ENCODE peak calls at places on chromosomes 3 and 15, in four cellular contexts. Z, C, Y and S are unnamed samples.

GRCh38 chr3:88589131-88589530 is 439.4 kb downstream of the C3orf38 start:
- DNase-seq in Z (no peak), C (no peak), Y (no peak), S (no peak)

GRCh38 chr15:77436822-77437221 is 16.1 kb downstream of the HMG20A start:
- DNase-seq in Z (no peak), C (no peak), Y (no peak), S (no peak)

GRCh38 chr15:66772967-66773873 is 71.2 kb downstream of the SMAD6 start:
- DNase-seq in Z (no peak), C (peak), Y (no peak), S (no peak)

GRCh38 chr15:66142341-66142740 is 111.2 kb downstream of the MEGF11 start:
- DNase-seq in Z (no peak), C (no peak), Y (no peak), S (no peak)

GRCh38 chr3:130939753-130940152 is 45.9 kb downstream of the ATP2C1 start:
- DNase-seq in Z (no peak), C (no peak), Y (no peak), S (no peak)

GRCh38 chr3:71681224-71681668 is 44.0 kb downstream of the EIF4E3 start:
- DNase-seq in Z (peak), C (no peak), Y (peak), S (peak)

GRCh38 chr3:170563712-170564423 is 22.0 kb downstream of the SLC7A14 start:
- DNase-seq in Z (no peak), C (peak), Y (peak), S (no peak)

GRCh38 chr15:77840962-77841361 is 208.2 kb upstream of the LINGO1 start:
- DNase-seq in Z (no peak), C (peak), Y (peak), S (no peak)

GRCh38 chr15:62711691-62712454 is 330.7 kb upstream of the TPM1 start:
- DNase-seq in Z (no peak), C (no peak), Y (no peak), S (no peak)

GRCh38 chr3:105580551-105580950 is 213.8 kb downstream of the ALCAM start:
- DNase-seq in Z (no peak), C (no peak), Y (no peak), S (no peak)

GRCh38 chr15:101533371-101534140 is 44.0 kb upstream of the PCSK6 start:
- DNase-seq in Z (no peak), C (no peak), Y (no peak), S (no peak)

GRCh38 chr15:91593081-91593480 is 260.4 kb upstream of the SLCO3A1 start:
- DNase-seq in Z (no peak), C (no peak), Y (no peak), S (no peak)

GRCh38 chr3:189967254-189967865 is 153.3 kb downstream of the P3H2 start:
- DNase-seq in Z (no peak), C (peak), Y (no peak), S (no peak)

GRCh38 chr3:137110392-137110996 is 152.7 kb downstream of the IL20RB start:
- DNase-seq in Z (no peak), C (peak), Y (peak), S (no peak)

GRCh38 chr3:145692751-145693150 is 468.2 kb downstream of the PLOD2 start:
- DNase-seq in Z (no peak), C (no peak), Y (no peak), S (no peak)

GRCh38 chr3:11655188-11655928 is 11.6 kb upstream of the VGLL4 start:
- DNase-seq in Z (peak), C (peak), Y (no peak), S (peak)

GRCh38 chr15:77521206-77521605 is 100.5 kb downstream of the HMG20A start:
- DNase-seq in Z (no peak), C (no peak), Y (no peak), S (no peak)

GRCh38 chr3:52925405-52926313 is 28.3 kb upstream of the STIMATE start:
- DNase-seq in Z (no peak), C (no peak), Y (no peak), S (no peak)

GRCh38 chr15:40343512-40343911 is 2.8 kb upstream of the CCDC9B start:
- DNase-seq in Z (no peak), C (no peak), Y (no peak), S (no peak)

GRCh38 chr15:84400017-84400740 is 164.6 kb downstream of the GOLGA6L4 start:
- DNase-seq in Z (no peak), C (no peak), Y (no peak), S (no peak)